ENCODE peak calls at places on chromosomes 6 and 20, in seven cellular contexts. One of them, this sample, is unnamed.

GRCh38 chr20:60572991-60573390 is 614.8 kb downstream of the CDH26 start:
- DNase-seq in heart left ventricle: no peak
- DNase-seq in AG04450: no peak
- DNase-seq in colonic mucosa: no peak
- DNase-seq in AG10803: no peak
- DNase-seq in right atrium auricular region: no peak
- DNase-seq in heart right ventricle: no peak
- DNase-seq in this sample: no peak

GRCh38 chr6:166942393-166943168 is 13.8 kb downstream of the RNASET2 start:
- DNase-seq in heart left ventricle: no peak
- DNase-seq in AG04450: no peak
- DNase-seq in colonic mucosa: peak; percentile 19
- DNase-seq in AG10803: no peak
- DNase-seq in right atrium auricular region: no peak
- DNase-seq in heart right ventricle: no peak
- DNase-seq in this sample: no peak

GRCh38 chr20:43843096-43843964 is 71.3 kb upstream of the TOX2 start:
- DNase-seq in heart left ventricle: no peak
- DNase-seq in AG04450: peak; percentile 82
- DNase-seq in colonic mucosa: peak; percentile 11
- DNase-seq in AG10803: peak; percentile 87
- DNase-seq in right atrium auricular region: peak; percentile 16
- DNase-seq in heart right ventricle: no peak
- DNase-seq in this sample: peak; percentile 66

GRCh38 chr6:44227138-44227770 is 3.9 kb downstream of the SLC29A1 start:
- DNase-seq in heart left ventricle: peak; percentile 45
- DNase-seq in AG04450: no peak
- DNase-seq in colonic mucosa: no peak
- DNase-seq in AG10803: no peak
- DNase-seq in right atrium auricular region: no peak
- DNase-seq in heart right ventricle: no peak
- DNase-seq in this sample: no peak

GRCh38 chr20:34215711-34216381 is 25.4 kb upstream of the ASIP start:
- DNase-seq in heart left ventricle: peak; percentile 83
- DNase-seq in AG04450: peak; percentile 16
- DNase-seq in colonic mucosa: peak; percentile 67
- DNase-seq in AG10803: peak; percentile 57
- DNase-seq in right atrium auricular region: peak; percentile 78
- DNase-seq in heart right ventricle: peak; percentile 85
- DNase-seq in this sample: no peak

GRCh38 chr6:117919775-117920492 is 12.9 kb downstream of the SLC35F1 start:
- DNase-seq in heart left ventricle: peak; percentile 21
- DNase-seq in AG04450: no peak
- DNase-seq in colonic mucosa: no peak
- DNase-seq in AG10803: no peak
- DNase-seq in right atrium auricular region: no peak
- DNase-seq in heart right ventricle: peak; percentile 15
- DNase-seq in this sample: no peak

GRCh38 chr6:151917531-151918329 is 110.2 kb downstream of the ESR1 start:
- DNase-seq in heart left ventricle: no peak
- DNase-seq in AG04450: no peak
- DNase-seq in colonic mucosa: no peak
- DNase-seq in AG10803: peak; percentile 46
- DNase-seq in right atrium auricular region: no peak
- DNase-seq in heart right ventricle: no peak
- DNase-seq in this sample: no peak

GRCh38 chr6:28960846-28961500 is 37.2 kb upstream of the TRIM27 start:
- DNase-seq in heart left ventricle: no peak
- DNase-seq in AG04450: no peak
- DNase-seq in colonic mucosa: no peak
- DNase-seq in AG10803: no peak
- DNase-seq in right atrium auricular region: no peak
- DNase-seq in heart right ventricle: no peak
- DNase-seq in this sample: no peak

GRCh38 chr6:157988700-157989063 is 7.0 kb downstream of the SYNJ2 start:
- DNase-seq in heart left ventricle: no peak
- DNase-seq in AG04450: no peak
- DNase-seq in colonic mucosa: no peak
- DNase-seq in AG10803: no peak
- DNase-seq in right atrium auricular region: no peak
- DNase-seq in heart right ventricle: no peak
- DNase-seq in this sample: no peak

GRCh38 chr6:1417718-1418117 is 28.3 kb downstream of the FOXF2 start:
- DNase-seq in heart left ventricle: no peak
- DNase-seq in AG04450: no peak
- DNase-seq in colonic mucosa: no peak
- DNase-seq in AG10803: no peak
- DNase-seq in right atrium auricular region: no peak
- DNase-seq in heart right ventricle: no peak
- DNase-seq in this sample: no peak

GRCh38 chr20:10447028-10447427 is 11.9 kb downstream of the SLX4IP start:
- DNase-seq in heart left ventricle: no peak
- DNase-seq in AG04450: peak; percentile 42
- DNase-seq in colonic mucosa: peak; percentile 65
- DNase-seq in AG10803: peak; percentile 72
- DNase-seq in right atrium auricular region: no peak
- DNase-seq in heart right ventricle: no peak
- DNase-seq in this sample: peak; percentile 55

GRCh38 chr20:62742979-62743776 is 34.5 kb downstream of the NTSR1 start:
- DNase-seq in heart left ventricle: no peak
- DNase-seq in AG04450: no peak
- DNase-seq in colonic mucosa: no peak
- DNase-seq in AG10803: no peak
- DNase-seq in right atrium auricular region: no peak
- DNase-seq in heart right ventricle: peak; percentile 7
- DNase-seq in this sample: no peak

GRCh38 chr6:8738951-8739350 is 303.6 kb upstream of the SLC35B3 start:
- DNase-seq in heart left ventricle: no peak
- DNase-seq in AG04450: no peak
- DNase-seq in colonic mucosa: no peak
- DNase-seq in AG10803: no peak
- DNase-seq in right atrium auricular region: no peak
- DNase-seq in heart right ventricle: no peak
- DNase-seq in this sample: no peak

GRCh38 chr6:151330130-151330715 is 61.1 kb downstream of the ZBTB2 start:
- DNase-seq in heart left ventricle: no peak
- DNase-seq in AG04450: peak; percentile 77
- DNase-seq in colonic mucosa: no peak
- DNase-seq in AG10803: peak; percentile 86
- DNase-seq in right atrium auricular region: no peak
- DNase-seq in heart right ventricle: no peak
- DNase-seq in this sample: peak; percentile 75

GRCh38 chr6:43185391-43185790 is 3.4 kb downstream of the CUL9 start:
- DNase-seq in heart left ventricle: no peak
- DNase-seq in AG04450: no peak
- DNase-seq in colonic mucosa: no peak
- DNase-seq in AG10803: no peak
- DNase-seq in right atrium auricular region: no peak
- DNase-seq in heart right ventricle: no peak
- DNase-seq in this sample: no peak

GRCh38 chr20:46709459-46710148 is at the start of gene SLC2A10:
- DNase-seq in heart left ventricle: peak; percentile 68
- DNase-seq in AG04450: no peak
- DNase-seq in colonic mucosa: peak; percentile 73
- DNase-seq in AG10803: peak; percentile 72
- DNase-seq in right atrium auricular region: peak; percentile 63
- DNase-seq in heart right ventricle: peak; percentile 72
- DNase-seq in this sample: no peak

GRCh38 chr6:39247667-39248194 is 18.5 kb upstream of the KCNK5 start:
- DNase-seq in heart left ventricle: no peak
- DNase-seq in AG04450: no peak
- DNase-seq in colonic mucosa: no peak
- DNase-seq in AG10803: no peak
- DNase-seq in right atrium auricular region: no peak
- DNase-seq in heart right ventricle: no peak
- DNase-seq in this sample: no peak

GRCh38 chr6:210778-211177 is 81.5 kb upstream of the DUSP22 start:
- DNase-seq in heart left ventricle: no peak
- DNase-seq in AG04450: no peak
- DNase-seq in colonic mucosa: no peak
- DNase-seq in AG10803: no peak
- DNase-seq in right atrium auricular region: no peak
- DNase-seq in heart right ventricle: no peak
- DNase-seq in this sample: no peak

GRCh38 chr6:210104-210456 is 82.2 kb upstream of the DUSP22 start:
- DNase-seq in heart left ventricle: no peak
- DNase-seq in AG04450: no peak
- DNase-seq in colonic mucosa: no peak
- DNase-seq in AG10803: no peak
- DNase-seq in right atrium auricular region: no peak
- DNase-seq in heart right ventricle: no peak
- DNase-seq in this sample: no peak

GRCh38 chr6:208973-209372 is 83.3 kb upstream of the DUSP22 start:
- DNase-seq in heart left ventricle: no peak
- DNase-seq in AG04450: no peak
- DNase-seq in colonic mucosa: no peak
- DNase-seq in AG10803: no peak
- DNase-seq in right atrium auricular region: no peak
- DNase-seq in heart right ventricle: no peak
- DNase-seq in this sample: no peak

GRCh38 chr6:208379-208778 is 83.9 kb upstream of the DUSP22 start:
- DNase-seq in heart left ventricle: no peak
- DNase-seq in AG04450: no peak
- DNase-seq in colonic mucosa: no peak
- DNase-seq in AG10803: no peak
- DNase-seq in right atrium auricular region: no peak
- DNase-seq in heart right ventricle: no peak
- DNase-seq in this sample: no peak

DNA sequence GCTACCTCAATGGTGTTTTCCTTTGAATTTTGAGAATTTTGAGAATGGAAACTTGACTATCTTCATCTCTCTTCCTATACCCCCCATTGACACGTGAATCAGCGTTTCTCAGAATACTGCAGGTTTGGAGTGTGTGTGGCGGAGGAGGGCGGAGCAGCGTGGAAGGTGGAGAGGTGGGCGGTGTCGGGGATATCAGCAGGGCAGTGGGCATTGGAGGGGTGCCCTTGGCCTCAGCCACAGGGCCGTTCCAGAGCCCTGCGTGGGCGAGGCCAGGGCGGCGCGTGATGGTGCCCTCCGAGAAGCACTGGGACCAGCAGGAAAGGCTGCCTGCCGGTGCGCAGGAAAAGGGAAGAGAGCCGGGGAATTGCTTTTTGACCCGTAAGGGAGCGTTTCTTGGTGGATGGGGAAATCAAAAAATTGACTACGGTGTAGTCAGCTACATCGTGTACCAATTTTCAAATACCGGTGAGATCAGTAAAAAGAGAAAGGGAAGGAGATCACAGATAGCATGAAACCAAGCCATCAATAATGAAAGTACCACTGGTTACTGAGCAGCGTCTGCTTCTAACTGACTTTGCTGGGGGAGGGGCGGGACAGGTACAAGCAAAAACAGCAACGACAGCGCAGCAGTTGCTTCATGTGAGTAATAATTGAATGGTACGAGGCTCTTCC is 82.7 kb upstream of the DUSP22 start:
- DNase-seq in heart left ventricle: no peak
- DNase-seq in AG04450: no peak
- DNase-seq in colonic mucosa: no peak
- DNase-seq in AG10803: no peak
- DNase-seq in right atrium auricular region: no peak
- DNase-seq in heart right ventricle: no peak
- DNase-seq in this sample: no peak
- H3K4me3 ChIP-seq in heart left ventricle: no peak overlapping the region
- H3K4me3 ChIP-seq in AG04450: no peak overlapping the region
- H3K4me3 ChIP-seq in colonic mucosa: peak overlapping the region; percentile 3
- H3K4me3 ChIP-seq in AG10803: no peak overlapping the region
- H3K4me3 ChIP-seq in right atrium auricular region: no peak overlapping the region
- H3K4me3 ChIP-seq in heart right ventricle: no peak overlapping the region
- H3K4me3 ChIP-seq in this sample: no peak overlapping the region

GRCh38 chr6:124487778-124488431 is 474.3 kb upstream of the RNF217 start:
- DNase-seq in heart left ventricle: no peak
- DNase-seq in AG04450: no peak
- DNase-seq in colonic mucosa: no peak
- DNase-seq in AG10803: no peak
- DNase-seq in right atrium auricular region: no peak
- DNase-seq in heart right ventricle: no peak
- DNase-seq in this sample: no peak
- H3K4me3 ChIP-seq in heart left ventricle: no peak overlapping the region
- H3K4me3 ChIP-seq in AG04450: no peak overlapping the region
- H3K4me3 ChIP-seq in colonic mucosa: no peak overlapping the region
- H3K4me3 ChIP-seq in AG10803: no peak overlapping the region
- H3K4me3 ChIP-seq in right atrium auricular region: no peak overlapping the region
- H3K4me3 ChIP-seq in heart right ventricle: no peak overlapping the region
- H3K4me3 ChIP-seq in this sample: no peak overlapping the region

DNA sequence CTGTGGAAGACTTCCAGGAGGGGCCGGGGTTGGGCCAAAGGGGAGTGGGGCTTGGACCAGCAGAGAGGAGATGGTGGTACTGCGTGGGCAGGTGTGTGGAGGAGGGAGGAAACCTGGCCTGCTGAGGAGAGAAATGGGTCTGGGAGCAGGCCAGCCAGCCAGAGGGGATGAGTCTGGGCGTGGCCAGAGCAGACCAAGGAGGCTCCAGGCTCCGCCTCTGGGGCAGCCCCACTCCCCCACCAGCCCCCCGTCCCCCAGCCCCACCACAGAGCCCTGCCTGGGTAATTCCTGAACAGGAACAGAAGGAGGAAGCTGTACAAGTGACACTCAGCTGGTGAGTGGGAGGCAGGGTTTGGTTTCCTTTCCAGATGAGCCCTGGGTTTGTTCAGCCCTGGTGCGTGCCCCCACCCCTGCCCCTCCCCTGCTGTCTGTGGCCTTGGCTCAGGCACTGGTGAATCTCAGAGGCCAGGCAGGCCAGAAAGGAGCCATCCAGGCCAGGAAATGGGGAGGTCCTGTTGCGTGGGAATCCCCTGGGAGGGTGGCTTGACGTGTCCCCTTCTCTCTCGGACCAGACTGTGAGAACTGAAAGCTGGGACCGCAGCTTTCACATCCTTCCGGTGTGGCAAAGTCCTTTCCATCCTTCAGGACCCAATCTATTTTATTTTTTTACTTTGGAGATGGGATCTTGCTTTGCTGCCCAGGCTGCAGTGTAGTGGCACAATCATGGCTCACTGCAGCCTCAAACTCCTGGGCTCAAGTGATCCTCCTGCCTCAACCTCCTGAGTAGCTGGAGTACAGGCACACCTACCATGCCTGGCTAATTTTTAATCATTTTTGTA is 9.4 kb upstream of the SRC start:
- DNase-seq in heart left ventricle: peak; percentile 78
- DNase-seq in AG04450: no peak
- DNase-seq in colonic mucosa: no peak
- DNase-seq in AG10803: peak; percentile 61
- DNase-seq in right atrium auricular region: no peak
- DNase-seq in heart right ventricle: peak; percentile 68
- DNase-seq in this sample: no peak
- H3K4me3 ChIP-seq in heart left ventricle: no peak overlapping the region
- H3K4me3 ChIP-seq in AG04450: no peak overlapping the region
- H3K4me3 ChIP-seq in colonic mucosa: no peak overlapping the region
- H3K4me3 ChIP-seq in AG10803: peak overlapping the region; percentile 13
- H3K4me3 ChIP-seq in right atrium auricular region: peak overlapping the region; percentile 29
- H3K4me3 ChIP-seq in heart right ventricle: no peak overlapping the region
- H3K4me3 ChIP-seq in this sample: no peak overlapping the region

DNA sequence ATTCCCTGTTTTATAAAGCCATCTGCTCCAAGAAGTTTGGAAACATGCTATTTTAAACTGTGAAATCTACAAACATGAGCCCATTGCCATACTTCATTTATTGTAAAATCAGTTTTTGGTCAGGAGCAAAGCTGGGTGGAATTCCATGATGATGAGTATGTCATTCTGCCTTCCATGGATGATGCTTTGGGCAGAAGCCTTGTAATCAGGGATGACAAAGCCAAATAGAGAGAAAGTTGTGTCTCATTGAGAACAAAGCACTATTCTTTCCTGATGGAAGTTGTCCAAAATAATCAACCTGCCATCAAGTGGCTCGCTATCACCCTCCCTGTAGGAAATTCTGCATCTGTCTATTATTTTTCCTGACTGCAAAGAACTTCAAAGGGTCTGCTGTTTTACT is 313.0 kb upstream of the DEFB112 start:
- DNase-seq in heart left ventricle: no peak
- DNase-seq in AG04450: no peak
- DNase-seq in colonic mucosa: no peak
- DNase-seq in AG10803: no peak
- DNase-seq in right atrium auricular region: no peak
- DNase-seq in heart right ventricle: no peak
- DNase-seq in this sample: no peak
- H3K4me3 ChIP-seq in heart left ventricle: no peak overlapping the region
- H3K4me3 ChIP-seq in AG04450: no peak overlapping the region
- H3K4me3 ChIP-seq in colonic mucosa: no peak overlapping the region
- H3K4me3 ChIP-seq in AG10803: no peak overlapping the region
- H3K4me3 ChIP-seq in right atrium auricular region: no peak overlapping the region
- H3K4me3 ChIP-seq in heart right ventricle: no peak overlapping the region
- H3K4me3 ChIP-seq in this sample: no peak overlapping the region